ENCODE peak calls at places on chromosomes 3 and 15, in nine cellular contexts. H, N, O, P, F, B, R, D and C are unnamed samples.
A peak's percentile ranks its signal among the peaks of the same experiment; 100 is the strongest.

GRCh38 chr15:26838742-26839460 is 28.0 kb upstream of the GABRA5 start:
- DNase-seq in H (no peak), N (peak; percentile 76), O (no peak), P (no peak), F (no peak), B (no peak), R (no peak), D (no peak), C (no peak)

GRCh38 chr3:141680620-141681389 is 57.3 kb upstream of the RNF7 start:
- DNase-seq in H (peak; percentile 29), N (peak; percentile 37), O (peak; percentile 63), P (peak; percentile 27), F (peak; percentile 36), B (no peak), R (peak; percentile 74), D (no peak), C (no peak)

GRCh38 chr3:119630562-119631329 is 29.6 kb downstream of the POPDC2 start:
- DNase-seq in H (no peak), N (no peak), O (no peak), P (no peak), F (no peak), B (no peak), R (peak; percentile 83), D (no peak), C (no peak)

GRCh38 chr3:168467085-168467714 is 371.5 kb upstream of the GOLIM4 start:
- DNase-seq in H (no peak), N (peak; percentile 23), O (no peak), P (no peak), F (no peak), B (no peak), R (peak; percentile 33), D (no peak), C (no peak)

GRCh38 chr3:131526801-131527347 is 24.1 kb upstream of the MRPL3 start:
- DNase-seq in H (peak; percentile 66), N (no peak), O (peak; percentile 77), P (peak; percentile 38), F (peak; percentile 47), B (no peak), R (peak; percentile 65), D (no peak), C (no peak)

GRCh38 chr15:60006203-60006782 is 2.2 kb downstream of the FOXB1 start:
- DNase-seq in H (no peak), N (peak; percentile 40), O (no peak), P (no peak), F (no peak), B (no peak), R (peak; percentile 6), D (peak; percentile 23), C (peak; percentile 58)

GRCh38 chr3:132006605-132007204 is 28.1 kb downstream of the CPNE4 start:
- DNase-seq in H (peak; percentile 8), N (no peak), O (no peak), P (no peak), F (peak; percentile 8), B (no peak), R (peak; percentile 14), D (no peak), C (peak; percentile 59)

GRCh38 chr15:47987908-47988532 is 132.8 kb upstream of the SLC24A5 start:
- DNase-seq in H (no peak), N (peak; percentile 45), O (no peak), P (no peak), F (peak; percentile 12), B (no peak), R (peak; percentile 56), D (no peak), C (peak; percentile 57)

GRCh38 chr3:120634539-120634938 is 38.4 kb downstream of the NDUFB4 start:
- DNase-seq in H (no peak), N (no peak), O (no peak), P (no peak), F (no peak), B (no peak), R (peak; percentile 8), D (no peak), C (no peak)

GRCh38 chr3:170007031-170007663 is 30.6 kb upstream of the GPR160 start:
- DNase-seq in H (no peak), N (no peak), O (no peak), P (no peak), F (no peak), B (no peak), R (peak; percentile 70), D (peak; percentile 35), C (no peak)

GRCh38 chr3:17885986-17886385 is 143.6 kb upstream of the TBC1D5 start:
- DNase-seq in H (no peak), N (no peak), O (no peak), P (no peak), F (no peak), B (no peak), R (no peak), D (no peak), C (no peak)
- H3K4me3 ChIP-seq in H (no peak overlapping the region), N (no peak overlapping the region), O (no peak overlapping the region), P (no peak overlapping the region), F (no peak overlapping the region), B (no peak overlapping the region), R (no peak overlapping the region), D (no peak overlapping the region), C (no peak overlapping the region)

DNA sequence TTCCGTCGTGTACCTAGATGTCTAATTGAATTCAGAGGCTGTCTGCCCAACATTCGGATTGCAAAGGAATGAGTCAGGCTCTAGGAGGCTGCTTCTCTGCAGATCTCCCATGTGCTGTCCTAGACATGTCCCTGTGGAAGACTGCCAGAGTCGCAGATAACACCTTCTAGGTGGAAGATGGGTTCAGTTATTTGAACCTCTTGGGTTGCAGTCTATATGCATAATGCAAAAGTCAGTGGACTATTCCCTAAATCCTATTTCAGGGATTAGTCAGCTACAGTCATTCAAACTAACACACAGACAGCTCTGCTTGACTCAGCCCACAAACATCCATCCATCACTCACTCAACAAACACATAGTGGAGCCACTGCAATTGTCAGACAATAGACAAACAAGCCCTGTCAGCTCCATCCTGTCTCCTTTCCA is 300.0 kb upstream of the CTNNB1 start:
- DNase-seq in H (no peak), N (no peak), O (no peak), P (no peak), F (no peak), B (no peak), R (peak; percentile 61), D (no peak), C (no peak)
- H3K27ac ChIP-seq in H (no peak overlapping the region), N (no peak overlapping the region), O (no peak overlapping the region), P (no peak overlapping the region), F (no peak overlapping the region), B (no peak overlapping the region), R (no peak overlapping the region), D (no peak overlapping the region), C (no peak overlapping the region)

GRCh38 chr3:36124118-36124796 is 256.0 kb upstream of the STAC start:
- DNase-seq in H (no peak), N (peak; percentile 15), O (no peak), P (no peak), F (no peak), B (no peak), R (peak; percentile 75), D (no peak), C (no peak)
- TF ChIP-seq CTCF in H (peak; percentile 24), N (peak; percentile 71), O (no peak), P (no peak), F (no peak), B (no peak), R (peak; percentile 48), D (no peak), C (no peak)

GRCh38 chr3:13013595-13013993 is 59.6 kb downstream of the IQSEC1 start:
- DNase-seq in H (no peak), N (no peak), O (no peak), P (no peak), F (no peak), B (no peak), R (no peak), D (no peak), C (no peak)

GRCh38 chr3:13013994-13014754 is 59.1 kb downstream of the IQSEC1 start:
- DNase-seq in H (no peak), N (peak; percentile 50), O (no peak), P (no peak), F (no peak), B (no peak), R (no peak), D (no peak), C (no peak)

GRCh38 chr3:13015286-13016082 is 57.7 kb downstream of the IQSEC1 start:
- DNase-seq in H (peak; percentile 48), N (no peak), O (peak; percentile 80), P (no peak), F (no peak), B (no peak), R (no peak), D (no peak), C (peak; percentile 52)

GRCh38 chr3:13016083-13016725 is 57.0 kb downstream of the IQSEC1 start:
- DNase-seq in H (peak; percentile 67), N (no peak), O (peak; percentile 82), P (peak; percentile 66), F (no peak), B (peak; percentile 83), R (no peak), D (peak; percentile 71), C (peak; percentile 86)

GRCh38 chr3:13014755-13015285 is 58.4 kb downstream of the IQSEC1 start:
- DNase-seq in H (no peak), N (no peak), O (no peak), P (no peak), F (no peak), B (no peak), R (no peak), D (no peak), C (no peak)
- H3K4me3 ChIP-seq in H (peak overlapping the region; percentile 13), N (no peak overlapping the region), O (peak overlapping the region; percentile 39), P (peak overlapping the region; percentile 48), F (no peak overlapping the region), B (peak overlapping the region; percentile 27), R (no peak overlapping the region), D (peak overlapping the region; percentile 26), C (peak overlapping the region; percentile 38)

DNA sequence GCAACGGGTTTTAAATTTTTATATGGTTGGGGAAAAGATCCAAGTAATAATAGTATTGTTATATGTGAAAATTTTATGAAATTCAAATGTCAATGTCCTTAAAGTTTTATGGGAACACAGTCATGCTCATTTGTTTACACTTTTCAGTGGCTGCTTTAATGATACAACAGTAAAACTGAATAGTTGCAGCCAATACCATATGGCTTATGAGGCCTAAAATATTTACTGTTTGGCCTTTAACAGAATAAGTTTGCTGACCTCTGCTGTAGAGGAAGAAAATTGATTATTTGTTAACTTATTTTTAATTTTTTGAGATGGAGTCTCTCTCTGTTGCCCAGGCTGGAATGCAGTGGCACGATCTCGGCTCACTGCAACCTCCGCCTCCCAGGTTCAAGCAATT is 44.7 kb downstream of the USP50 start:
- DNase-seq in H (no peak), N (no peak), O (no peak), P (no peak), F (no peak), B (no peak), R (no peak), D (no peak), C (no peak)
- H3K27ac ChIP-seq in H (no peak overlapping the region), N (no peak overlapping the region), O (no peak overlapping the region), P (no peak overlapping the region), F (no peak overlapping the region), B (no peak overlapping the region), R (no peak overlapping the region), D (no peak overlapping the region), C (no peak overlapping the region)